ENCODE peak calls at places on chromosomes 4 and X, in ten cellular contexts. R is Calu3, X is A549, Q is activated B cell treated with CpG ODN at 0.5 μM for 24 hours, L is K562, S is GM20000, C is fibroblast of pulmonary artery, N is lower lobe of right lung, K is HCT116, D is psoas muscle. V is an unnamed sample.

GRCh38 chrX:77160301-77160700 is 286.9 kb upstream of the FGF16 start:
- DNase-seq in R (peak; percentile 6), D (peak; percentile 44), Q (no peak), L (peak; percentile 5), C (peak; percentile 3), S (no peak), K (no peak), N (no peak), X (no peak), V (peak; percentile 15)

GRCh38 chrX:31036895-31037294 is 34.9 kb downstream of the FTHL17 start:
- DNase-seq in R (peak; percentile 45), C (peak; percentile 56), N (peak; percentile 43), X (peak; percentile 10), S (peak; percentile 23), L (peak; percentile 45), Q (no peak), K (peak; percentile 6), D (no peak), V (peak; percentile 20)

GRCh38 chr4:3402409-3403103 is 39.2 kb upstream of the HGFAC start:
- DNase-seq in L (no peak), D (no peak), K (no peak), C (no peak), N (peak; percentile 48), S (no peak), Q (no peak), X (no peak), R (no peak), V (no peak)

GRCh38 chr4:81355136-81355535 is 116.6 kb downstream of the RASGEF1B start:
- DNase-seq in C (no peak), K (no peak), D (no peak), L (no peak), N (no peak), Q (no peak), S (no peak), R (no peak), X (no peak), V (no peak)

GRCh38 chr4:151760713-151761661 is at the start of gene GATB:
- DNase-seq in C (peak; percentile 97), R (peak; percentile 83), X (peak; percentile 85), Q (peak; percentile 76), D (peak; percentile 95), N (peak; percentile 94), S (peak; percentile 88), K (peak; percentile 96), L (peak; percentile 97), V (peak; percentile 96)

GRCh38 chr4:101730291-101731117 is 60.0 kb upstream of the BANK1 start:
- DNase-seq in Q (no peak), D (peak; percentile 71), K (peak; percentile 78), L (peak; percentile 37), X (peak; percentile 6), N (peak; percentile 56), S (peak; percentile 31), C (peak; percentile 82), R (peak; percentile 60), V (peak; percentile 73)

GRCh38 chr4:178556796-178557195 is 1114.6 kb upstream of the AGA start:
- DNase-seq in D (no peak), Q (no peak), X (no peak), R (peak; percentile 2), C (no peak), S (no peak), K (peak; percentile 48), N (no peak), L (no peak), V (no peak)

GRCh38 chr4:89111833-89112563 is 665 bp downstream of the TIGD2 start:
- DNase-seq in Q (no peak), L (peak; percentile 32), S (no peak), D (no peak), K (no peak), C (peak; percentile 97), X (peak; percentile 25), R (peak; percentile 39), N (no peak), V (no peak)

DNA sequence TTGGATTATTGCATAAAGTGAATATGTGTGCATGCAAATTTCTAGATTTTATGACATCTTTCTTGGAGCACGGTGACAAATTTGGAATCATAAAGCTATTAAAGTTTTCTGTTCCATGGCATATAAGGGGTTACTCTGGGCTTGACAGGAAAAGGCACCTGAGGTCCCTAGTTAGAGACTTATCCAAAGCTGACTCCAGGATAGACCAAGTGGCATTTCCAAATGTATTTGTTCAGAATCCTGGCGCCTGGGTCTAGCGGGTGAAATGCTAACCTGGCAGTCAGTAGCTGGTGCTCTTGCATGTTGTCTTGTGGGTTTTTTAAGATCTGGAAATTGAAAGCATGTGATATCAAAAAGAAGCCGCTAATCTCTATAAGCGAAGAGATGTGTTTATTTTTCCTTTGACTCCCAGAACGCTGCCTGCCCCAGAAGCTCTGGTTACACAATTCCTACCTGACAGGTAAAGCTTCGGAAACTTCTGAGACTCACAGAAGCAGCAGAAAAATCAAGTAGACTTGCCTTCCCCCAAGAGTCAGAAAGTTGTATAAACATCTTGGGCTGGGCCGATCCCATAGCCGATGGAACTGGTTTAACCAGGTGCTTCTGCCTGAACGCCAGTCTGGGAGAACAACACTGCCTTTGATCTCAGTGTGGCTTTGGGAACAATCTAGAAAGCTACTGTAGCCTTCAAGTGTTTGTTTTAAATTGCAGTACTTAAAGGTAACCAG is 12.9 kb upstream of the ZCCHC4 start:
- DNase-seq in L (no peak), C (no peak), K (no peak), Q (no peak), X (no peak), R (peak; percentile 75), S (no peak), N (peak; percentile 60), D (no peak), V (no peak)
- TF ChIP-seq CTCF in L (no peak), C (no peak), K (no peak), Q (no peak), X (no peak), R (no peak), S (no peak), N (no peak), D (no peak), V (no peak)

DNA sequence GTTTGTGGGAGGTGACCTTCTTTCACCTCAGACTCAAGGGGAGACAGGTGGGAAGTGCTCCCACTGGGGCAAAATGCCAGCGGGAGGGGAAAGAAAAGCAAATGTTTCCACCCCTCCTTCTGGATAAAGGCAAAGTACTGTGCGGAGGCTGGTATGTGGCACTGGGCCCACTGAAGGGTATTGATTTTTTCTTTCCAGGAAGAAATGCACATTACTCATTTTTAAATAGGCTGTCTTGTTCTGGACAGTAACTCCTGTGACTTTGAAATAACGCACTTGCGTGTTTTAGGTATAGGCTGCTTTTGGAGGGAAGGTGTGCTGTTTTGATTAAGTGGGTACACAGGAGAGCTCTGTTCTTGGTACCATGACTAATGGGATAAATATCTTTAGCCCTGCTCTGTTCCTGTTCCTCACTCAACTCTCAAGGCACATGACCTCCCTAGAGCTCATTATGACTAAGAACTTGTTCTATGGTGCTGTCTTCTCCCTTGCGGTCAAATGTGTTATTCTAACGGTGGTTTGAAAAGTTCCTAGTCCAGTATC is 40.7 kb upstream of the MBTPS2 start:
- DNase-seq in K (peak; percentile 84), Q (no peak), L (no peak), S (no peak), X (peak; percentile 9), D (no peak), N (no peak), C (peak; percentile 40), R (peak; percentile 81), V (no peak)
- TF ChIP-seq CTCF in K (peak; percentile 6), Q (no peak), L (no peak), S (no peak), X (no peak), D (no peak), N (no peak), C (no peak), R (no peak), V (no peak)

GRCh38 chr4:6549890-6550620 is 24.9 kb upstream of the MAN2B2 start:
- DNase-seq in D (peak; percentile 36), Q (no peak), X (no peak), K (no peak), N (no peak), L (no peak), R (no peak), S (no peak), C (no peak), V (no peak)

GRCh38 chr4:6546681-6547447 is 28.1 kb upstream of the MAN2B2 start:
- DNase-seq in K (peak; percentile 57), Q (no peak), S (peak; percentile 82), N (no peak), L (peak; percentile 84), C (peak; percentile 83), X (peak; percentile 20), D (no peak), R (peak; percentile 31), V (peak; percentile 66)

GRCh38 chr4:6549445-6549844 is 25.5 kb upstream of the MAN2B2 start:
- DNase-seq in L (no peak), S (no peak), R (no peak), D (no peak), N (no peak), X (no peak), Q (no peak), C (no peak), K (no peak), V (no peak)

GRCh38 chr4:6548882-6549230 is 26.1 kb upstream of the MAN2B2 start:
- DNase-seq in R (no peak), S (no peak), Q (no peak), K (no peak), X (no peak), C (no peak), L (no peak), N (no peak), D (no peak), V (no peak)

DNA sequence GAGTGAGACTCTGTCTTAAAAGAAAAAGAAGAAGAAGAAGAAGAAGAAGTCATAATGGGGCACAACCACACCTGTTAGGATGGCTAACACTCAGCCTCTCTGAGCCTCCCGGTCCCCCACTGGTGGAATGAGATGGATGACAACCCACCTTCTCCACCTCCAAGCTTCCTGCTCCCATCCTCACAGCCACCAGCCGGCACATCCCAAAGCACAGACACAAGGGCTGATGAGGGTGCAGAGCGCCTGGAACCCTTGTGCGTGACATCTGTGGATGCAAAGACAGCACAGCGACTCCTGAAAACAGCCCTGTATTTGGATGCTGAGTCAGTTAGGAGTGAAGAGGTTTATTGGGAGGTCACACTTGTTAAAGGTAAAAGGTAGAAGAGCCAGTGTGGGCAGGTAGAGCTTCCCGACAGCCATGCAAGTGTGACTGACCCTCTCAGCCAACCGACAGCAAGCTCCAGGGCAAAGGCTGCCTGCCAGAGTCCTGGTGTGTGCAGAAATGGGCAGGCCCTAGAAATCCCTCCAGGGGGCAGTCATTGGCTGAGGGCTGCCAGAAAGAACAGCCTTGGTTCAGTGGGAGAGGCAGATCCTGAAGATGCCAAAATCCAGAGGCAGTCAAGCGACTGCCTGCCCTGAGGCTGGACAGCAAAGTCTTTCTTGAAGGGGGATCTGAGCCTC is 26.6 kb upstream of the MAN2B2 start:
- DNase-seq in L (peak; percentile 57), C (peak; percentile 52), S (no peak), N (no peak), D (no peak), R (peak; percentile 69), Q (no peak), X (peak; percentile 30), K (peak; percentile 46), V (no peak)
- TF ChIP-seq CTCF in L (peak; percentile 69), C (peak; percentile 44), S (no peak), N (no peak), D (no peak), R (peak; percentile 32), Q (no peak), X (no peak), K (peak; percentile 69), V (no peak)

DNA sequence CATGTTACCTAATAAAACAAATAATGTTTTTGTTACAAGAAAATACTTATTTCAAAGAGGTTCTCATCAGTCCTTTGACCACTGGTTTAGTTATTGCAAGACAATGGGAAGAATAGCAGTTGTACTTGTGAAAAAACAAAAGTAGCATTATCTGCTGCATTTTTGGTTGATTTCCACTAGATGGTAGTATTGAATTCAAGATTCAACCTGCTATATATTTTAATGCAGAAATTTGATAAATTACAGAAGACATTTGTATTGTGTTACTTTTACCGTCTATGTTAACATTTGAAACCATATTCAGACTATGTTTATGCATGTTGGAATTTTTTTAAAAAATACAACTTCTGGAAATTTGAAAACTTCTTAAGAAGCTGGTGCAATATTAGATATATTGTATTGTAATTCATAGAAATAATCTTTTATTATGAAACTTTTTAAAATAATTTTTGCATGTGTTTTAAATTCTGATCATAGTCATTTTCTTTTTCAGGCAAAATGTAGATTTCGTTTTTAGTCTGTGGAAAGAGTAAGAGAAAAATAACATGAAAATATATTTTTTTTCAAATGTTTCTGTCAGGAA is 56.4 kb downstream of the SPCS3 start:
- DNase-seq in Q (no peak), X (peak; percentile 15), S (peak; percentile 8), R (no peak), L (no peak), C (peak; percentile 61), N (no peak), D (no peak), K (peak; percentile 19), V (no peak)
- TF ChIP-seq CTCF in Q (no peak), X (peak; percentile 67), S (peak; percentile 29), R (no peak), L (no peak), C (peak; percentile 56), N (peak; percentile 54), D (peak; percentile 49), K (peak; percentile 34), V (peak; percentile 62)

V was measured in activated CD8-positive, alpha-beta T cell treated with anti-CD3 and anti-CD28 coated beads for 36 hours.